ENCODE peak calls at places on chromosomes 13 and 19, in five cellular contexts. B is K562, I is HepG2, H is SK-N-SH, V is GM12878. A is an unnamed sample.
A peak's percentile ranks its signal among the peaks of the same experiment; 100 is the strongest.

GRCh38 chr19:22945560-22945959 is 57.4 kb downstream of the ZNF728 start:
- DNase-seq in V (no peak), B (no peak), H (no peak), I (no peak), A (no peak)

GRCh38 chr13:100636441-100636840 is 38.2 kb downstream of the TMTC4 start:
- DNase-seq in B (no peak), H (no peak), V (no peak), I (no peak), A (no peak)

GRCh38 chr13:110471833-110472162 is 89.7 kb downstream of the RAB20 start:
- DNase-seq in H (no peak), V (peak; percentile 87), B (peak; percentile 54), I (no peak), A (no peak)

GRCh38 chr19:41706741-41707501 is 1.5 kb upstream of the CEACAM5 start:
- DNase-seq in V (peak; percentile 3), H (peak; percentile 79), B (peak; percentile 89), I (peak; percentile 64), A (peak; percentile 72)

GRCh38 chr19:32233885-32234284 is 111.5 kb upstream of the ZNF507 start:
- DNase-seq in I (no peak), H (no peak), V (no peak), B (no peak), A (no peak)

GRCh38 chr19:54155694-54156093 is 3.8 kb downstream of the LENG1 start:
- DNase-seq in H (no peak), V (no peak), I (no peak), B (no peak), A (no peak)

GRCh38 chr19:32875428-32875827 is 5.9 kb upstream of the SLC7A9 start:
- DNase-seq in H (no peak), I (no peak), V (no peak), B (no peak), A (no peak)

GRCh38 chr13:67230243-67230773 is at the start of gene PCDH9:
- DNase-seq in B (peak; percentile 90), V (peak; percentile 15), H (peak; percentile 96), I (peak; percentile 80), A (no peak)

GRCh38 chr13:98778749-98779148 is 26.3 kb upstream of the SLC15A1 start:
- DNase-seq in B (no peak), H (no peak), I (no peak), V (no peak), A (no peak)

GRCh38 chr19:56750658-56751057 is 79.1 kb upstream of the ZNF835 start:
- DNase-seq in B (no peak), V (no peak), I (peak; percentile 25), H (no peak), A (no peak)

GRCh38 chr13:71877280-71877653 is 10.3 kb upstream of the DACH1 start:
- DNase-seq in V (no peak), H (no peak), B (no peak), I (no peak), A (no peak)

GRCh38 chr13:103430368-103430767 is 364.2 kb upstream of the SLC10A2 start:
- DNase-seq in H (no peak), I (no peak), B (no peak), V (no peak), A (no peak)

GRCh38 chr19:19169236-19170052 is 619 bp downstream of the MEF2B start:
- DNase-seq in H (no peak), I (no peak), V (no peak), B (no peak), A (no peak)

GRCh38 chr19:5108123-5108613 is 139.3 kb downstream of the KDM4B start:
- DNase-seq in I (no peak), H (peak; percentile 87), V (no peak), B (no peak), A (no peak)

GRCh38 chr13:34161829-34162544 is 344.0 kb downstream of the RFC3 start:
- DNase-seq in V (no peak), H (no peak), I (peak; percentile 25), B (no peak), A (no peak)

GRCh38 chr13:49044849-49045248 is 69.1 kb downstream of the FNDC3A start:
- DNase-seq in I (no peak), B (no peak), H (no peak), V (no peak), A (no peak)

GRCh38 chr13:34256236-34256635 is 438.3 kb downstream of the RFC3 start:
- DNase-seq in H (no peak), V (no peak), B (no peak), I (no peak), A (no peak)

GRCh38 chr13:77494226-77494625 is 41.3 kb upstream of the SCEL start:
- DNase-seq in B (no peak), V (no peak), H (no peak), I (no peak), A (no peak)

GRCh38 chr13:76667551-76667950 is 218.7 kb downstream of the KCTD12 start:
- DNase-seq in V (no peak), B (no peak), H (peak; percentile 4), I (no peak), A (no peak)

GRCh38 chr19:524062-524674 is 7.4 kb upstream of the CDC34 start:
- DNase-seq in I (peak; percentile 80), B (no peak), H (peak; percentile 75), V (no peak), A (no peak)
- TF ChIP-seq JUND in I (peak; percentile 31), B (no peak), H (no peak), V (no peak), A (no peak)

GRCh38 chr13:73792796-73793195 is 341.4 kb downstream of the KLF12 start:
- DNase-seq in I (no peak), H (no peak), V (no peak), B (no peak), A (no peak)
- TF ChIP-seq JUND in I (no peak), H (no peak), V (no peak), B (no peak), A (no peak)

GRCh38 chr19:2311093-2311492 is 3.1 kb upstream of the LINGO3 start:
- DNase-seq in H (no peak), V (no peak), I (no peak), B (no peak), A (no peak)

GRCh38 chr19:2306971-2307370 is 983 bp downstream of the LINGO3 start:
- DNase-seq in I (no peak), V (no peak), B (no peak), H (no peak), A (no peak)

GRCh38 chr19:2308114-2308556 is at the start of gene LINGO3:
- DNase-seq in I (no peak), B (peak; percentile 37), H (peak; percentile 75), V (no peak), A (peak; percentile 51)

GRCh38 chr19:2307518-2308012 is 389 bp downstream of the LINGO3 start:
- DNase-seq in V (no peak), B (no peak), H (no peak), I (no peak), A (no peak)

GRCh38 chr19:2309734-2310362 is 1.9 kb upstream of the LINGO3 start:
- DNase-seq in H (peak; percentile 79), B (no peak), V (no peak), I (no peak), A (no peak)
- TF ChIP-seq JUND in H (no peak), B (no peak), V (no peak), I (no peak), A (no peak)

DNA sequence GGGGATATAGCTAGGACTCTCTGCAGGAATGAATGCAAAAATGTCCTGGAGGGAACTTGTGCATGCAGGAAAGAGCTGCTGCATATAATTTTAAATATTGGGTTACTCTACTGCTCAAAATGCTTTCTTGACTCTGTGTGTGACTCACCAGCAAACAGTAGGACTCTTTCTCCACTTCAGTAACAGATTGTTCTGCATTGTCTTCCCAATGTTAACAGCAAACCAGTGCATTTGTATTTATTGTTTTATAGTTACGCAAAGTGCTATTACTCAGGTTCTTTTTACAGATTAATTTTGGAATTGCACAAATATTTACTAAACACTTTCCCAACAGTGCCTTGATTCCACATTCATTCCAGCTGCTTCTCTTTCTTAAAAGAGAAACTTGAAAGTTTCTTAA is 163.7 kb upstream of the KL start:
- DNase-seq in B (no peak), H (no peak), I (no peak), V (no peak), A (no peak)
- TF ChIP-seq JUND in B (no peak), H (no peak), I (no peak), V (no peak), A (no peak)

GRCh38 chr19:10812196-10812595 is 23.8 kb downstream of the TMED1 start:
- DNase-seq in H (no peak), B (no peak), V (no peak), I (no peak), A (no peak)
- TF ChIP-seq JUND in H (no peak), B (no peak), V (no peak), I (no peak), A (no peak)

GRCh38 chr13:42247883-42248282 is 24.1 kb upstream of the AKAP11 start:
- DNase-seq in B (no peak), V (no peak), H (no peak), I (no peak), A (no peak)
- TF ChIP-seq JUND in B (no peak), V (no peak), H (no peak), I (no peak), A (no peak)

DNA sequence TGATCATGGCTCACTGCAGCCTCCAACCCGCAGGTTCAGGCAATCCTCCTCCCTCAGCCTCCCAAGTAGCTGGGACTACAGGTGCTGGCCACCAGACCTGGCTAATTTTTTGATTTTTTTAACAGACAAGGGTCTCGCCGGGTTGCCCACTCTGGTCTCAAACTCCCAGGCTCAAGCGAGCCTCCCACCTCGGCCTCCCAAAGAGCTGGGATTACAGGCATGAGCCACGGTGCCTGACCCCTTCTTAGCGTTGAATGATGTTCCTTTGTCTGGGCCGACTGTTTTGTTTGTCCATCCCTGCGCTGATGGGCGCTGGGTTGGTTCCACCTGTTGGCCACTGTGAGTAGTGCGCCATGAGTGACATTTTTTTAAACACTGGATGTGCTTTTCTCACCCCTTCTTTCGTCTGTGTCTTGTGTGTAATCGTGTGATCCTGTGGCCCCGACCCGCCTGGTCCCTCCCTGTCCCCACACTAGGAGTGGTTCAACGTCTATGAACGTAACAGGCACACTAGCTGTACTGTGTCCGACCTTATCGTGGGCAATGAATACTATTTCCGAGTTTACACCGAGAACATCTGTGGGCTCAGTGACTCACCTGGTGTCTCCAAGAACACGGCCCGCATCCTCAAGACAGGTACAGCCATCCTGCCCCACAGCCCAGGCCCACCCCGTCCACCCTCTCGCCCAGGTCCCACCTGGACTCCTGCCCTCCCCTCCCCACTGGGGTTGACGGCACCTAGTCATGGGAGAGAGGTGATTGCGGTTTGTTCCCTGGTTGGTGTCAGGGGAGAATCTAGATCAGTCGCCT is 15.0 kb upstream of the EMC10 start:
- DNase-seq in V (peak; percentile 53), B (peak; percentile 88), I (peak; percentile 71), H (peak; percentile 93), A (peak; percentile 76)
- TF ChIP-seq JUND in V (no peak), B (peak; percentile 47), I (no peak), H (no peak), A (no peak)

GRCh38 chr19:38266070-38266469 is 1.7 kb downstream of the SPINT2 start:
- DNase-seq in B (no peak), H (no peak), I (no peak), V (no peak), A (peak; percentile 87)
- TF ChIP-seq JUND in B (no peak), H (no peak), I (no peak), V (no peak), A (no peak)

GRCh38 chr19:2969104-2969504 is 8.3 kb upstream of the TLE6 start:
- DNase-seq in B (no peak), V (no peak), I (no peak), H (peak; percentile 59), A (no peak)
- TF ChIP-seq JUND in B (no peak), V (no peak), I (no peak), H (no peak), A (no peak)